ENCODE peak calls at places on chromosomes 13 and 19, in four cellular contexts. One of them, this sample, is unnamed.

GRCh38 chr13:75771818-75772217 is 135.7 kb downstream of the LMO7 start:
- DNase-seq in dorsolateral prefrontal cortex: no peak
- DNase-seq in CD4-positive, alpha-beta T cell: no peak
- DNase-seq in GM10248: no peak
- DNase-seq in this sample: no peak

GRCh38 chr13:49681837-49682236 is 9.4 kb downstream of the EBPL start:
- DNase-seq in GM10248: no peak
- DNase-seq in dorsolateral prefrontal cortex: no peak
- DNase-seq in CD4-positive, alpha-beta T cell: no peak
- DNase-seq in this sample: no peak

GRCh38 chr19:48922548-48923490 is 10.7 kb upstream of the DHDH start:
- DNase-seq in CD4-positive, alpha-beta T cell: no peak
- DNase-seq in dorsolateral prefrontal cortex: no peak
- DNase-seq in GM10248: no peak
- DNase-seq in this sample: no peak

GRCh38 chr13:99465454-99465853 is 35.8 kb upstream of the TM9SF2 start:
- DNase-seq in GM10248: no peak
- DNase-seq in dorsolateral prefrontal cortex: no peak
- DNase-seq in CD4-positive, alpha-beta T cell: no peak
- DNase-seq in this sample: no peak

GRCh38 chr13:45231722-45232121 is 30.9 kb upstream of the KCTD4 start:
- DNase-seq in CD4-positive, alpha-beta T cell: no peak
- DNase-seq in dorsolateral prefrontal cortex: no peak
- DNase-seq in GM10248: no peak
- DNase-seq in this sample: no peak

GRCh38 chr19:43465468-43466120 is at the start of gene LYPD3:
- DNase-seq in CD4-positive, alpha-beta T cell: no peak
- DNase-seq in GM10248: no peak
- DNase-seq in dorsolateral prefrontal cortex: no peak
- DNase-seq in this sample: no peak

GRCh38 chr13:100280681-100281080 is 191.8 kb downstream of the PCCA start:
- DNase-seq in CD4-positive, alpha-beta T cell: no peak
- DNase-seq in GM10248: no peak
- DNase-seq in dorsolateral prefrontal cortex: no peak
- DNase-seq in this sample: no peak

GRCh38 chr19:8393871-8394250 is 3.7 kb downstream of the RAB11B start:
- DNase-seq in GM10248: no peak
- DNase-seq in dorsolateral prefrontal cortex: peak
- DNase-seq in CD4-positive, alpha-beta T cell: no peak
- DNase-seq in this sample: no peak

GRCh38 chr13:112204881-112205327 is 138.0 kb downstream of the SOX1 start:
- DNase-seq in CD4-positive, alpha-beta T cell: no peak
- DNase-seq in GM10248: no peak
- DNase-seq in dorsolateral prefrontal cortex: no peak
- DNase-seq in this sample: no peak

GRCh38 chr19:40279120-40279551 is 6.0 kb downstream of the AKT2 start:
- DNase-seq in dorsolateral prefrontal cortex: peak
- DNase-seq in GM10248: no peak
- DNase-seq in CD4-positive, alpha-beta T cell: no peak
- DNase-seq in this sample: no peak

GRCh38 chr13:96100457-96101220 is 10.7 kb downstream of the HS6ST3 start:
- DNase-seq in CD4-positive, alpha-beta T cell: no peak
- DNase-seq in GM10248: no peak
- DNase-seq in dorsolateral prefrontal cortex: no peak
- DNase-seq in this sample: no peak

GRCh38 chr13:41674246-41674645 is 216.9 kb downstream of the RGCC start:
- DNase-seq in dorsolateral prefrontal cortex: no peak
- DNase-seq in GM10248: no peak
- DNase-seq in CD4-positive, alpha-beta T cell: no peak
- DNase-seq in this sample: no peak

GRCh38 chr19:18304194-18304495 is 18.7 kb downstream of the LSM4 start:
- DNase-seq in dorsolateral prefrontal cortex: peak
- DNase-seq in GM10248: no peak
- DNase-seq in CD4-positive, alpha-beta T cell: no peak
- DNase-seq in this sample: no peak

GRCh38 chr19:48244289-48244688 is 11.4 kb downstream of the CARD8 start:
- DNase-seq in GM10248: no peak
- DNase-seq in dorsolateral prefrontal cortex: no peak
- DNase-seq in CD4-positive, alpha-beta T cell: peak
- DNase-seq in this sample: no peak

GRCh38 chr19:48510421-48511268 is 990 bp downstream of the LMTK3 start:
- DNase-seq in dorsolateral prefrontal cortex: peak
- DNase-seq in CD4-positive, alpha-beta T cell: peak
- DNase-seq in GM10248: peak
- DNase-seq in this sample: peak

GRCh38 chr13:110396913-110397379 is 89.9 kb downstream of the COL4A2 start:
- DNase-seq in dorsolateral prefrontal cortex: no peak
- DNase-seq in CD4-positive, alpha-beta T cell: no peak
- DNase-seq in GM10248: no peak
- DNase-seq in this sample: no peak

GRCh38 chr19:58558623-58559274 is 338 bp upstream of the UBE2M start:
- DNase-seq in GM10248: peak
- DNase-seq in CD4-positive, alpha-beta T cell: peak
- DNase-seq in dorsolateral prefrontal cortex: peak
- DNase-seq in this sample: peak

GRCh38 chr13:66586489-66586888 is 643.6 kb downstream of the PCDH9 start:
- DNase-seq in dorsolateral prefrontal cortex: no peak
- DNase-seq in CD4-positive, alpha-beta T cell: no peak
- DNase-seq in GM10248: no peak
- DNase-seq in this sample: no peak

GRCh38 chr19:30449673-30450072 is 77.5 kb downstream of the ZNF536 start:
- DNase-seq in GM10248: no peak
- DNase-seq in dorsolateral prefrontal cortex: no peak
- DNase-seq in CD4-positive, alpha-beta T cell: no peak
- DNase-seq in this sample: no peak

DNA sequence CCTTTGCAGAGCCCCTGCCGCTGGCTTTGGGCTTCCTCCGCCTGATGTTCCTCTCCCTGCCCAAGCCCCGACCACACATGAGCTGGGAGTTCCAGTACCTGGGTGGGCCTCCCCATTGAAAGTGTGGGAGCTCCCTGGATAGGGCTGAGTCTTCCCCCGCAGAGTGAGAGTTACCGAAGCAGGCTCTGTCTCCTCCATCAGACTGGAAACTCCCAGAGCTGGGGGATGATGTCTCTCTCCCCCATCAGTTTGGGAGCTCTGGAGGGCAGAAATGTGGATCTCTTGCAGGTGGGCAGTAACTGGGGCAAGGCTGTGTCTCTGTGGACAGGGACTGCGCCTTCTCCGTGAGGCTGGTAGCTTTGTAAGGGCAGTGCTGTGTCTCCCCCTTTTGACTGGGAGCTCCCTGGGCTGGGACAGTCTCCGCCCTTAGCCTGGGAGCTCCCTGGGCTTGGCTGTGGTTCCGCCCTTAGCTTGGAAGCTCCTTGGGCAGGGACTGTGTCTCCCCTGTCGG is 767 bp downstream of the DCAF15 start:
- DNase-seq in GM10248: no peak
- DNase-seq in CD4-positive, alpha-beta T cell: no peak
- DNase-seq in dorsolateral prefrontal cortex: peak
- DNase-seq in this sample: no peak
- TF ChIP-seq CTCF in GM10248: no peak
- TF ChIP-seq CTCF in CD4-positive, alpha-beta T cell: no peak
- TF ChIP-seq CTCF in dorsolateral prefrontal cortex: no peak
- TF ChIP-seq CTCF in this sample: no peak

GRCh38 chr19:1618157-1619093 is 13.2 kb upstream of the UQCR11 start:
- DNase-seq in dorsolateral prefrontal cortex: peak
- DNase-seq in CD4-positive, alpha-beta T cell: no peak
- DNase-seq in GM10248: peak
- DNase-seq in this sample: no peak
- TF ChIP-seq CTCF in dorsolateral prefrontal cortex: peak
- TF ChIP-seq CTCF in CD4-positive, alpha-beta T cell: no peak
- TF ChIP-seq CTCF in GM10248: peak
- TF ChIP-seq CTCF in this sample: no peak

GRCh38 chr13:97834255-97834654 is 119.2 kb upstream of the IPO5 start:
- DNase-seq in dorsolateral prefrontal cortex: no peak
- DNase-seq in GM10248: no peak
- DNase-seq in CD4-positive, alpha-beta T cell: no peak
- DNase-seq in this sample: no peak
- TF ChIP-seq CTCF in dorsolateral prefrontal cortex: no peak
- TF ChIP-seq CTCF in GM10248: no peak
- TF ChIP-seq CTCF in CD4-positive, alpha-beta T cell: no peak
- TF ChIP-seq CTCF in this sample: no peak

DNA sequence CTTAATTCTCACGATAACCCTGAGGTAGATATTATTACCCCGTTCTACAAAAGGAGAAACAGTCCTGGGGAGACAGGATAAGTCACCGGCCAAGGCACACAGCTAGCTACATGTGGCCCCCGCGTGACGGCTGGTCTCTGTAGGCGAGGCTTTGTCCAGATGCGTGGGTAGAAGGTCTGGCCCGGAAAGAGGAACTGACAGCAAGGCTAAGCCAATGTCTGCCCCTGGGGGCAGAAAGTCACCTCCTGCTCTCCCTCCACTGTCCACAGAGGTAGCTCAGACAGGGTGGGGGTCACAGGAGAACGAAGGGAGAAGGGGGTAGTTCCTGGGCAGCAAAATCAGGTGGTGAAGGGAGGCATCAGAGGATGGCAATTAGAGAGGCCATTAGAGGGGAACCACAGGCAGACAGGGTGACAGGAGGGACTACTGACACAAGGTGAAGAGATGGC is 1.8 kb downstream of the APOC4 start:
- DNase-seq in CD4-positive, alpha-beta T cell: no peak
- DNase-seq in GM10248: peak
- DNase-seq in dorsolateral prefrontal cortex: no peak
- DNase-seq in this sample: peak
- TF ChIP-seq CTCF in CD4-positive, alpha-beta T cell: no peak
- TF ChIP-seq CTCF in GM10248: peak
- TF ChIP-seq CTCF in dorsolateral prefrontal cortex: no peak
- TF ChIP-seq CTCF in this sample: no peak

DNA sequence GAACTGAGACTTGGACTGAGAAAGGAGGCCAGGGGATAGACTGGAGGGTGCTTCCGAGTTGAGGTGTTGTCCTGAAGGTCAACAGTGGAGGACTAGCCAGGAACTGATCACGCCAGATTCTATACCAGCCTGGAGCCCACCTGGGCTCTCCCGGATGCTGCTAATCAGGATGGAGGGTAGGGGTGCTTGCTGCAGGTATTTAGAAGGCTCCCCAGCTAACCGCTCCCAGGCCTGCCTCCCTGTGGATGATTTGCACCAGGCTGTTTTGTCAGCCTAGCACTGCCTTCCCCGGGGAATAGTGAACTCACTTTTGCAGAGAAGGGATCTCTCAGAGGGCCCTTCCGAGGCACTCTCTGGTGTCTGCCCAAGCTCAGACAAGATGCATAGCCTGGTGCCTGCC is 60.5 kb upstream of the KCTD15 start:
- DNase-seq in GM10248: no peak
- DNase-seq in dorsolateral prefrontal cortex: no peak
- DNase-seq in CD4-positive, alpha-beta T cell: no peak
- DNase-seq in this sample: no peak
- TF ChIP-seq CTCF in GM10248: no peak
- TF ChIP-seq CTCF in dorsolateral prefrontal cortex: no peak
- TF ChIP-seq CTCF in CD4-positive, alpha-beta T cell: no peak
- TF ChIP-seq CTCF in this sample: no peak

DNA sequence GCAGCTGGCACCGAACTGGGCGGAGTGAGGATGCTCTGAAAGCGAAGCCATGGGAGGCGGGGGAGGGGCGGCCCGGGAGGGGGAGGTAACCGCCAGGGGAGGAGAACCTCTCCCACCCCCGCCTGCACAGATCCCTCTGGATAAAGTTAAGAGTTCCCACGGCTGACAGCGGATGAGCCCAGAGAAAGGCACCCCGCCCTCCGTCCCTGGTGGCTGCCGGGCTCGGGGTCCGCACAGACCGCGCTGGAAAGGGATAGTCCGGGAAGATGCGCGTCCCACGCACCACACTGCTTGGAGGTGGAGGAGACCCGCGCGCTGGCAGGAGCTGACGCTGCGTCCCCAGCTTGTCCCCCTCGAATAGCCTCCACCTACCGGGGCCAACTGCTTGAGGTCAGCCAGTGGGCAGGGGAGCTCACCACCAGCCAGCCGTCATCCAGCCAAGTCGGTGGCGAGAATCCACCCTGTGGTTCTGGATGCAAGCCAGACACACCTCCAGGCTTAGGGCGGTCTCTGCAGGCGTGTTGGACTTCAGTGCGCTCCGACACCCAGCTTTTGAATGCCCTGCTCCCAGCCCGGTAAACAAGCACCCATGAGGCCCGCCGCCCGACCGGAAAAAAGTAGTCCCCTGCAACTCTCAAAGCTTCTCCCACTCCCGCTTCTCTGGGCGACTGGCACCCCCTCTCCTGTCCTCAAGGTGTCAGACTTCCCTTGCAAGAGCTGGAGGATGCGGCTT is at the start of gene TRPC4:
- DNase-seq in GM10248: peak
- DNase-seq in dorsolateral prefrontal cortex: no peak
- DNase-seq in CD4-positive, alpha-beta T cell: no peak
- DNase-seq in this sample: no peak
- TF ChIP-seq CTCF in GM10248: no peak
- TF ChIP-seq CTCF in dorsolateral prefrontal cortex: peak
- TF ChIP-seq CTCF in CD4-positive, alpha-beta T cell: no peak
- TF ChIP-seq CTCF in this sample: no peak

DNA sequence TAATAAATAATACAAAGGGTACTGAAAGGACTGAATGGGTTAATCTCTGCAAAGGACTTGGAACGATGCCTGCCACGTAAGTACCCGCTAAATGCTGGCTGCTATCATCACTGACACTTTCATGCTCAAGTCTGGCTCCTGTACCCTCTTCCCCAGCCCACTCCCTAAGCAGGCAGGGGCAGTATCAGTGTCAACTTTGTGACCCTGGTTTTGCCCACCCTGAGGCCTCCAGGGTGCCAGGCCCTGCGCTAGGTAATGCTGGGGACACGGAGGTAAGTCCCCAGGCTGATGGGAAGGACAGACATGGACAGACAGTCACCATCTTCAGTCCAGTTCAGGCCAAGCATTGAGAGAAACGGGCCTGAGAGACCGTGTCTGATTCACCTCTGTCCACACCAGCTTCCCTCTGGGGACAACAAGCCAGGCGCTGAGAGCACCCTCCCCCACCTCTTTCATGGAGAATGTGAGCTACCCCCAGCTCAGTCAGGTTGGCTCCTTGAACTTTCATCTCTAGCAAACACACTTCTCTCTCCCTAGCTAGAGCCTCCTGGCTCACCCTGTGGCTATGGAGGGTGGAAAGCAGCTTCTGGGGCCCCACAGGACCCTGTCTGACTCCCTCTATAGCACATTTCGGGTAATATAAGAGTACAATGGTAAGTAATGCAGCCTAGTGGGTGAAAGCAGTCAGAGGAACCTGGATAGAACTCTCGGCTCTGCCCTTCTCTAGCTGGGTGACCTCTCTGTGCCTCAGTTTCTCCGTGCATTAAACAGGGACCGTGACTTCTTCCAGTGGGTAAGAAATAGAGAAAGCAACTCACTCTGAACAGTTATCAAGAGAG is 758 bp downstream of the ETFB start:
- DNase-seq in dorsolateral prefrontal cortex: no peak
- DNase-seq in GM10248: no peak
- DNase-seq in CD4-positive, alpha-beta T cell: no peak
- DNase-seq in this sample: peak
- TF ChIP-seq CTCF in dorsolateral prefrontal cortex: no peak
- TF ChIP-seq CTCF in GM10248: peak
- TF ChIP-seq CTCF in CD4-positive, alpha-beta T cell: no peak
- TF ChIP-seq CTCF in this sample: no peak

GRCh38 chr19:21505459-21506393 is at the start of gene ZNF429:
- DNase-seq in dorsolateral prefrontal cortex: peak
- DNase-seq in CD4-positive, alpha-beta T cell: peak
- DNase-seq in GM10248: peak
- DNase-seq in this sample: peak
- TF ChIP-seq CTCF in dorsolateral prefrontal cortex: no peak
- TF ChIP-seq CTCF in CD4-positive, alpha-beta T cell: no peak
- TF ChIP-seq CTCF in GM10248: no peak
- TF ChIP-seq CTCF in this sample: no peak